ENCODE peak calls at places on chromosome 6, in eight cellular contexts. I is neural crest cell; Y is H7; X is D341Med; G is iPS-NIHi11; S is kidney tubule cell; U is NCI-H510A treated with DMSO at 0.1 percent for 48 hours; R is CD4-positive, alpha-beta memory T cell. E is an unnamed sample.

GRCh38 chr6:159961523-159961922 is 7.4 kb upstream of the IGF2R start:
- DNase-seq in Y (no peak), S (peak), U (no peak), G (no peak), X (no peak), I (no peak), R (no peak), E (no peak)

GRCh38 chr6:170102582-170103481 is 188.0 kb downstream of the DLL1 start:
- DNase-seq in S (no peak), I (no peak), R (no peak), U (no peak), X (peak), G (peak), Y (peak), E (no peak)

GRCh38 chr6:155187096-155187495 is 76.7 kb upstream of the CLDN20 start:
- DNase-seq in G (no peak), X (no peak), U (no peak), I (no peak), Y (no peak), R (no peak), S (no peak), E (no peak)

GRCh38 chr6:71886184-71887005 is at the start of gene RIMS1:
- DNase-seq in U (peak), Y (peak), R (no peak), S (peak), G (peak), X (peak), I (peak), E (peak)

GRCh38 chr6:169022079-169022478 is 231.6 kb downstream of the THBS2 start:
- DNase-seq in X (no peak), G (peak), I (no peak), S (no peak), Y (peak), R (no peak), U (no peak), E (peak)

GRCh38 chr6:5174756-5175155 is 86.0 kb downstream of the LYRM4 start:
- DNase-seq in S (no peak), R (peak), X (no peak), I (no peak), G (no peak), U (no peak), Y (no peak), E (no peak)

GRCh38 chr6:166726193-166726592 is 99.1 kb upstream of the RPS6KA2 start:
- DNase-seq in G (no peak), X (no peak), Y (no peak), U (no peak), R (no peak), I (no peak), S (no peak), E (no peak)

GRCh38 chr6:25992413-25993037 is 29.9 kb downstream of the TRIM38 start:
- DNase-seq in G (peak), R (peak), X (peak), Y (peak), U (peak), I (peak), S (peak), E (peak)

GRCh38 chr6:40176117-40176516 is 241.9 kb upstream of the MOCS1 start:
- DNase-seq in R (no peak), U (no peak), G (no peak), I (no peak), S (no peak), X (no peak), Y (no peak), E (no peak)

GRCh38 chr6:14108571-14109410 is 8.8 kb upstream of the CD83 start:
- DNase-seq in X (no peak), Y (no peak), I (no peak), S (no peak), G (no peak), R (peak), U (peak), E (no peak)

GRCh38 chr6:101113468-101114260 is 232.5 kb upstream of the ASCC3 start:
- DNase-seq in X (no peak), I (no peak), R (no peak), S (no peak), G (no peak), U (no peak), Y (no peak), E (no peak)

GRCh38 chr6:6788394-6789020 is 200.0 kb downstream of the LY86 start:
- DNase-seq in R (no peak), S (no peak), U (no peak), I (no peak), X (peak), Y (peak), G (peak), E (no peak)

GRCh38 chr6:53544050-53544499 is 826 bp downstream of the GCLC start:
- DNase-seq in G (no peak), I (no peak), R (no peak), U (no peak), X (no peak), S (peak), Y (no peak), E (no peak)

GRCh38 chr6:79777713-79778579 is 146.8 kb downstream of the SH3BGRL2 start:
- DNase-seq in I (peak), S (peak), U (no peak), R (peak), Y (peak), X (peak), G (peak), E (peak)

GRCh38 chr6:165556116-165556843 is 106.8 kb downstream of the PDE10A start:
- DNase-seq in S (peak), Y (no peak), X (no peak), I (no peak), G (no peak), R (no peak), U (peak), E (no peak)

GRCh38 chr6:33961686-33962085 is 157.9 kb upstream of the MLN start:
- DNase-seq in Y (no peak), I (no peak), X (no peak), S (no peak), U (no peak), G (no peak), R (no peak), E (no peak)

GRCh38 chr6:115932481-115932880 is 128.2 kb downstream of the FRK start:
- DNase-seq in G (peak), I (no peak), U (no peak), Y (peak), S (peak), R (no peak), X (no peak), E (no peak)

GRCh38 chr6:129133770-129134192 is 250.8 kb downstream of the LAMA2 start:
- DNase-seq in R (no peak), G (no peak), Y (no peak), X (no peak), I (no peak), S (no peak), U (no peak), E (no peak)

GRCh38 chr6:83270971-83271714 is 78.0 kb downstream of the RWDD2A start:
- DNase-seq in U (no peak), I (no peak), X (no peak), S (peak), Y (no peak), R (no peak), G (no peak), E (no peak)

GRCh38 chr6:21679761-21680265 is 86.3 kb downstream of the SOX4 start:
- DNase-seq in U (no peak), I (no peak), S (peak), G (no peak), R (no peak), X (no peak), Y (no peak), E (no peak)

GRCh38 chr6:27267865-27268444 is 20.5 kb downstream of the PRSS16 start:
- DNase-seq in R (no peak), I (no peak), Y (peak), U (no peak), X (no peak), G (no peak), S (peak), E (no peak)

GRCh38 chr6:117829594-117830319 is 77.3 kb upstream of the SLC35F1 start:
- DNase-seq in U (peak), G (peak), Y (peak), I (peak), X (peak), S (peak), R (no peak), E (peak)

GRCh38 chr6:70680396-70680795 is 12.7 kb downstream of the SMAP1 start:
- DNase-seq in I (no peak), Y (no peak), G (no peak), X (no peak), R (no peak), U (no peak), S (no peak), E (no peak)

E was measured in SK-N-SH.